ENCODE peak calls at places on chromosome 1, in six cellular contexts. J, H, Q, C, K and W are unnamed samples.

GRCh38 chr1:10873189-10873588 is 76.7 kb upstream of the CASZ1 start:
- DNase-seq in H (peak), C (peak), K (no peak), Q (no peak), J (no peak), W (no peak)

GRCh38 chr1:26327956-26328362 is 10.2 kb downstream of the CD52 start:
- DNase-seq in K (no peak), C (no peak), H (no peak), Q (no peak), J (no peak), W (no peak)

GRCh38 chr1:202007279-202007678 is 3.1 kb upstream of the ELF3 start:
- DNase-seq in C (no peak), H (no peak), Q (peak), J (no peak), K (no peak), W (no peak)

GRCh38 chr1:27314169-27314568 is 7.8 kb upstream of the TMEM222 start:
- DNase-seq in K (no peak), Q (no peak), C (no peak), J (no peak), H (no peak), W (no peak)

GRCh38 chr1:168098534-168099313 is 38.0 kb downstream of the GPR161 start:
- DNase-seq in C (no peak), H (no peak), J (no peak), K (no peak), Q (no peak), W (no peak)

GRCh38 chr1:67339623-67340343 is 32.1 kb downstream of the IL12RB2 start:
- DNase-seq in H (no peak), K (peak), J (no peak), C (peak), Q (no peak), W (no peak)

GRCh38 chr1:53526451-53527101 is 67.4 kb downstream of the DMRTB1 start:
- DNase-seq in K (peak), C (peak), J (peak), H (no peak), Q (no peak), W (no peak)

GRCh38 chr1:26721669-26722355 is 26.0 kb downstream of the ARID1A start:
- DNase-seq in J (no peak), H (no peak), Q (no peak), K (no peak), C (peak), W (no peak)

GRCh38 chr1:94501426-94501825 is 40.1 kb downstream of the F3 start:
- DNase-seq in Q (no peak), H (no peak), K (no peak), C (no peak), J (no peak), W (no peak)

GRCh38 chr1:205774277-205775014 is 836 bp downstream of the RAB29 start:
- DNase-seq in J (no peak), K (no peak), Q (peak), H (peak), C (no peak), W (no peak)

GRCh38 chr1:152917794-152918193 is 9.4 kb downstream of the IVL start:
- DNase-seq in Q (no peak), J (peak), H (no peak), K (no peak), C (peak), W (peak)

GRCh38 chr1:29209173-29209572 is 21.6 kb downstream of the MECR start:
- DNase-seq in C (peak), J (no peak), Q (no peak), K (peak), H (no peak), W (no peak)

GRCh38 chr1:73839922-73840321 is 358.1 kb downstream of the LRRIQ3 start:
- DNase-seq in C (peak), K (peak), J (no peak), H (peak), Q (no peak), W (peak)

GRCh38 chr1:53641481-53642214 is 97.3 kb downstream of the GLIS1 start:
- DNase-seq in H (no peak), Q (no peak), K (no peak), C (no peak), J (no peak), W (no peak)

GRCh38 chr1:6834366-6834765 is 49.1 kb downstream of the CAMTA1 start:
- DNase-seq in Q (no peak), K (no peak), C (no peak), J (no peak), H (no peak), W (no peak)

GRCh38 chr1:174036798-174037197 is 14.6 kb upstream of the RC3H1 start:
- DNase-seq in J (no peak), Q (no peak), C (no peak), H (no peak), K (no peak), W (no peak)

GRCh38 chr1:20180221-20181207 is 5.4 kb upstream of the UBXN10 start:
- DNase-seq in C (no peak), J (no peak), Q (no peak), K (no peak), H (no peak), W (no peak)

GRCh38 chr1:39331647-39332046 is 127.2 kb downstream of the MACF1 start:
- DNase-seq in K (no peak), H (no peak), Q (no peak), C (no peak), J (no peak), W (no peak)

GRCh38 chr1:227330709-227331108 is 12.4 kb upstream of the CDC42BPA start:
- DNase-seq in K (no peak), Q (no peak), C (no peak), H (no peak), J (no peak), W (no peak)

GRCh38 chr1:19344372-19344810 is 32.3 kb downstream of the SLC66A1 start:
- DNase-seq in K (no peak), H (peak), J (peak), C (peak), Q (no peak), W (no peak)

GRCh38 chr1:74522143-74522542 is 9.7 kb upstream of the LRRC53 start:
- DNase-seq in J (no peak), Q (no peak), K (no peak), H (no peak), C (no peak), W (no peak)

GRCh38 chr1:241834733-241835377 is 13.1 kb upstream of the EXO1 start:
- DNase-seq in K (peak), C (peak), J (peak), H (no peak), Q (no peak), W (peak)

GRCh38 chr1:9397984-9398526 is 105.4 kb downstream of the SPSB1 start:
- DNase-seq in Q (no peak), J (no peak), H (no peak), C (no peak), K (peak), W (no peak)

GRCh38 chr1:115336741-115337140 is 1.3 kb downstream of the NGF start:
- DNase-seq in H (no peak), K (no peak), J (no peak), C (no peak), Q (no peak), W (no peak)

GRCh38 chr1:115340879-115341278 is 2.8 kb upstream of the NGF start:
- DNase-seq in C (no peak), Q (no peak), K (no peak), H (no peak), J (no peak), W (no peak)

GRCh38 chr1:115337276-115337632 is 795 bp downstream of the NGF start:
- DNase-seq in C (no peak), Q (no peak), H (no peak), K (no peak), J (no peak), W (no peak)

GRCh38 chr1:115338457-115338820 is 390 bp upstream of the NGF start:
- DNase-seq in Q (no peak), K (no peak), J (no peak), H (no peak), C (no peak), W (no peak)

GRCh38 chr1:115337633-115338456 is at the start of gene NGF:
- DNase-seq in C (peak), K (peak), H (no peak), J (peak), Q (no peak), W (no peak)
- H3K4me3 ChIP-seq in C (peak), K (peak), H (no peak), J (no peak), Q (peak), W (peak)

GRCh38 chr1:119485246-119485645 is 21.8 kb upstream of the HSD3B1 start:
- DNase-seq in C (no peak), Q (no peak), H (no peak), J (peak), K (no peak), W (no peak)
- H3K4me3 ChIP-seq in C (no peak), Q (no peak), H (no peak), J (no peak), K (no peak), W (no peak)

GRCh38 chr1:150695561-150695960 is 1.4 kb downstream of the GOLPH3L start:
- DNase-seq in K (no peak), J (no peak), C (peak), Q (no peak), H (no peak), W (no peak)
- H3K4me3 ChIP-seq in K (no peak), J (no peak), C (no peak), Q (no peak), H (peak), W (peak)

DNA sequence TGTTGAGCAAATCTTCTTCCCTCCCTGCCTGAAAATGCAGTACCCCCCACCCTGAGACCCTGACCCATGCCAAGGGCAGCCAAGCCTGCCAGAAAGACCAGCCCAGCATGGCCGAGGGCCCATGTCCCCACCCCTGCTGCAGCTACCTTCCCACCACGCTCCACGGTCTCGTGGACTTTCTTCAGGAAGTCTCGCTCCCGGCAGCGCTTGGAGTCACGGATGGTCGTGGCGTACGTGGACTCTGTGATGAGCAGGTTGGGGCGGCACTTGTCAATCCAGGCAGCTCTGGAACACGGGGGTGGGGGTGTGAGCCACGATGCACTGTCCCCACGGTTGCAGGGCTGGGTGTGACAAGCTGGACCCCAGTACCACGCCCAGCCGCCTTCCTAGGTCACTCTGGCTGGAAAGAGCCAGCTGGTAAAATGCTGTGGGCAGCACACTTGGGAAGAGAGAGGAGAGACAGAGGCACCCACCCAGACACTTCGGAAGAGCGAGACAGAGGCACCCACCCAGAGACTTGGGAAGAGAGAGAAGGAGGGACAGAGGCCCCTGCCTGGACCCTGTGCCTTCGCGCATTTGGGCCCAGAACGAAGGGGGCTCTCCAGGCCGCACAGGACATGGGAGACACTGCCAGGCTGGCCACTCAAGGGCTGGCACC is 6.4 kb downstream of the PUSL1 start:
- DNase-seq in H (no peak), Q (no peak), J (no peak), C (no peak), K (no peak), W (no peak)
- H3K4me3 ChIP-seq in H (no peak), Q (no peak), J (no peak), C (no peak), K (no peak), W (no peak)

GRCh38 chr1:235342471-235342870 is 14.1 kb downstream of the GGPS1 start:
- DNase-seq in J (no peak), Q (no peak), C (no peak), H (peak), K (no peak), W (no peak)

GRCh38 chr1:235342039-235342438 is 13.7 kb downstream of the GGPS1 start:
- DNase-seq in K (no peak), J (no peak), C (peak), H (peak), Q (no peak), W (no peak)

GRCh38 chr1:235341334-235341733 is 13.0 kb downstream of the GGPS1 start:
- DNase-seq in J (no peak), K (no peak), Q (no peak), C (no peak), H (no peak), W (no peak)

GRCh38 chr1:235331391-235331790 is 3.0 kb downstream of the GGPS1 start:
- DNase-seq in C (no peak), J (no peak), H (no peak), Q (no peak), K (no peak), W (peak)

DNA sequence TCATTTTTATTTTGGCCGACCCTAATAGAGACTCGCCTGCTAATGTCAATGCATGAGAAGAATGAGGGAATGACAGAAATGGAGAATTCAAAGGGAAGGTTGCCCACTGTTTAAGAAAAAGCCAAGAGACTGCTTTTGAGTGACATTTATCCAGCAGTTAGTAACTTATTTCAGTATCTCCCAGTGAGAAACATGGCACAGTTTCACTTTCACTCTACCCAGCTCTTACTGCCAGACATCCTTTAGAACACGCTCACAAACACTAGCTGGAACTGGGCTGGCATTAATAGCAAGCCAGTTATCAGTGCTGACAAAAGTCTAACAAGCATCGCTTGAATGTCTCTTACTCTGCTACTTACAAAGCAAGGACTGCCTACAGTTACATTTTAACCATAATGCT is 8.5 kb downstream of the GGPS1 start:
- DNase-seq in J (peak), C (no peak), Q (no peak), H (no peak), K (no peak), W (no peak)
- H3K4me3 ChIP-seq in J (no peak), C (no peak), Q (no peak), H (no peak), K (no peak), W (no peak)